ENCODE peak calls at places on chromosomes 11 and 22, in five cellular contexts. S, X, M, O and I are unnamed samples. For H3K27me3, the result is how much of the 10 kb centered on the place peaks cover.

GRCh38 chr11:45289369-45289768 is 3.2 kb upstream of the SYT13 start:
- DNase-seq in S (no peak), X (no peak), M (peak), O (peak), I (peak)

GRCh38 chr11:86671386-86672006 is 920 bp downstream of the ME3 start:
- DNase-seq in S (no peak), X (no peak), M (no peak), O (peak), I (no peak)

GRCh38 chr11:77353131-77353530 is 51.6 kb upstream of the GDPD4 start:
- DNase-seq in S (no peak), X (no peak), M (peak), O (peak), I (no peak)

GRCh38 chr22:21972806-21973205 is 9.8 kb downstream of the TOP3B start:
- DNase-seq in S (no peak), X (no peak), M (no peak), O (no peak), I (no peak)

GRCh38 chr11:68546555-68546954 is 86.0 kb downstream of the PPP6R3 start:
- DNase-seq in S (no peak), X (no peak), M (peak), O (no peak), I (no peak)

GRCh38 chr11:46686886-46687810 is 13.3 kb downstream of the ARHGAP1 start:
- DNase-seq in S (no peak), X (no peak), M (peak), O (peak), I (peak)

GRCh38 chr11:123478352-123478986 is 48.4 kb downstream of the GRAMD1B start:
- DNase-seq in S (peak), X (no peak), M (peak), O (peak), I (no peak)

GRCh38 chr11:69376155-69377028 is 82.4 kb downstream of the MYEOV start:
- DNase-seq in S (no peak), X (no peak), M (no peak), O (no peak), I (no peak)

GRCh38 chr11:126378763-126379162 is 23.3 kb downstream of the ST3GAL4 start:
- DNase-seq in S (no peak), X (no peak), M (no peak), O (peak), I (no peak)

GRCh38 chr11:44899959-44900358 is 50.7 kb downstream of the TP53I11 start:
- DNase-seq in S (peak), X (no peak), M (peak), O (peak), I (peak)

GRCh38 chr11:44083433-44083832 is 12.0 kb upstream of the EXT2 start:
- DNase-seq in S (no peak), X (no peak), M (no peak), O (no peak), I (no peak)

GRCh38 chr11:34405079-34405858 is 33.5 kb upstream of the CAT start:
- DNase-seq in S (no peak), X (no peak), M (peak), O (peak), I (no peak)

GRCh38 chr22:47567126-47567730 is 804.8 kb downstream of the TBC1D22A start:
- DNase-seq in S (no peak), X (no peak), M (no peak), O (no peak), I (no peak)

GRCh38 chr11:2518983-2519340 is 74.2 kb downstream of the KCNQ1 start:
- DNase-seq in S (no peak), X (no peak), M (no peak), O (no peak), I (no peak)

GRCh38 chr11:109371444-109372176 is 50.4 kb upstream of the C11orf87 start:
- DNase-seq in S (no peak), X (no peak), M (no peak), O (no peak), I (no peak)

GRCh38 chr11:81444306-81444705 is 1289.4 kb downstream of the FAM181B start:
- DNase-seq in S (no peak), X (no peak), M (no peak), O (no peak), I (no peak)

GRCh38 chr22:27982630-27983180 is 63.6 kb upstream of the PITPNB start:
- DNase-seq in S (no peak), X (no peak), M (no peak), O (no peak), I (no peak)

GRCh38 chr22:45268958-45269844 is 15.5 kb upstream of the UPK3A start:
- DNase-seq in S (no peak), X (peak), M (no peak), O (peak), I (peak)

GRCh38 chr11:128552783-128553661 is 34.3 kb downstream of the ETS1 start:
- DNase-seq in S (no peak), X (no peak), M (peak), O (peak), I (peak)

GRCh38 chr11:94822080-94822479 is 53.9 kb downstream of the AMOTL1 start:
- DNase-seq in S (no peak), X (no peak), M (no peak), O (no peak), I (no peak)

GRCh38 chr11:133228406-133229330 is 303.6 kb downstream of the OPCML start:
- DNase-seq in S (no peak), X (no peak), M (no peak), O (no peak), I (no peak)
- TF ChIP-seq CTCF in S (no peak), X (no peak), M (no peak), O (no peak), I (no peak)

GRCh38 chr22:50009765-50010675 is 2.5 kb downstream of the IL17REL start:
- DNase-seq in S (no peak), X (no peak), M (no peak), O (no peak), I (no peak)

GRCh38 chr22:50007057-50007511 is 5.5 kb downstream of the IL17REL start:
- DNase-seq in S (no peak), X (no peak), M (no peak), O (no peak), I (no peak)

GRCh38 chr22:50010676-50011446 is 1.7 kb downstream of the IL17REL start:
- DNase-seq in S (no peak), X (no peak), M (no peak), O (no peak), I (no peak)

GRCh38 chr22:50008151-50009040 is 4.2 kb downstream of the IL17REL start:
- DNase-seq in S (no peak), X (no peak), M (no peak), O (no peak), I (no peak)

GRCh38 chr22:50009251-50009650 is 3.3 kb downstream of the IL17REL start:
- DNase-seq in S (no peak), X (no peak), M (no peak), O (no peak), I (no peak)
- H3K27me3 ChIP-seq in S (under half), X (under half), M (under half), O (under half), I (half or more)

DNA sequence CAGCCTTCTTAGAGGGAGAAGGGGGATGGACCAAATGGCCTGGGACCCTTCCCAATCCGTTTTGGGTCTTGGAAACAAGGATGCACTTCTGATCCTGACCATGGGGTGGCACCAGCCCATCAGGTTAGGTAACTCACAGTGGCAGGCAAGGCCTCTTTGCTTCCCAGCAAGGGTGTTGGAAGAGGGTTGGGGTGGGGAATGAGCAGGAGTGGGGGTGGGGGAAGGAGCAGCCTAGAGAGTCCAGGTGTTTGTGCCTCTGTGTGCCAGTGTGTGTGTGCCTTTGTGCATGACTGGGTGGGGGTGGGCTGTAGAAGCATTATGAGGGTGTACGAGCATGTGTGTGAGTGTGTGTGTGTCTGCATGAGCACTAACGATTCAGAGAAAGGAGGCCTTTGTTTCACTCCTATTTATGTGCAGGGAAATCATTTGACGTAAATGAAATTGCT is 213.1 kb downstream of the INSC start:
- DNase-seq in S (peak), X (no peak), M (peak), O (peak), I (no peak)
- TF ChIP-seq CTCF in S (peak), X (no peak), M (peak), O (peak), I (peak)

GRCh38 chr22:26905640-26906039 is 248.3 kb downstream of the MIAT start:
- DNase-seq in S (no peak), X (no peak), M (no peak), O (no peak), I (no peak)
- H3K27me3 ChIP-seq in S (half or more), X (under half), M (under half), O (under half), I (half or more)

DNA sequence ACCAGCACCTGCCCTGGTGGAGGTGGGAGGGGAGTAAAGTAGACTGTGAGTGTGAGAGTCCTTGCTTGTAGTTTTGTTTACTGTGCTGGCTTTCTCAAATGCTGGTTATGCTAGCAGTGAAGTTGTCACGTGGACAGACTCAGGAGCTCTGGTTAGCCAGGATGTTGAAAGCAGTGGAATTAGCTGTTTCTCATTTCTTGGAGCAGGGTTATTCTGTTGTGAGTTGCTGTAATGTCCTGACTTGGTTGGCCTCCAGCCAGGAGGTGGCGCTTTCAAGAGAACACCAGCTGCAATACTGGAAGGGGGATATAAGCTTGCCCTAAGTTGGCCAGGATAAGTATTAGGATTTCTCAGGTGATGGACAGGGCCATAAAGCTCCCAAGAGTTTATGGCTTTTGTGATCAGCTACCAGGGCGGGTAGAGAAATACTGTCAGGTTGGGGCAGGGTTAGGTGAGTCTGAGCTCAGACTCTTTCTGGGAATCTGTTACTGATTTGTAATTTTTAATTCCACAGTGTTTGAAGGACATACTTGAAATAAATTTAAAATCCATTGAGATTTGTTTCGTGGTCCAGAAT is 13.7 kb downstream of the CYP2D6 start:
- DNase-seq in S (no peak), X (no peak), M (no peak), O (peak), I (no peak)
- TF ChIP-seq CTCF in S (peak), X (no peak), M (no peak), O (no peak), I (peak)

GRCh38 chr22:39833610-39834009 is 60.0 kb downstream of the ENTHD1 start:
- DNase-seq in S (no peak), X (no peak), M (no peak), O (no peak), I (no peak)

GRCh38 chr22:39839917-39840510 is 53.5 kb downstream of the ENTHD1 start:
- DNase-seq in S (no peak), X (no peak), M (no peak), O (no peak), I (no peak)

DNA sequence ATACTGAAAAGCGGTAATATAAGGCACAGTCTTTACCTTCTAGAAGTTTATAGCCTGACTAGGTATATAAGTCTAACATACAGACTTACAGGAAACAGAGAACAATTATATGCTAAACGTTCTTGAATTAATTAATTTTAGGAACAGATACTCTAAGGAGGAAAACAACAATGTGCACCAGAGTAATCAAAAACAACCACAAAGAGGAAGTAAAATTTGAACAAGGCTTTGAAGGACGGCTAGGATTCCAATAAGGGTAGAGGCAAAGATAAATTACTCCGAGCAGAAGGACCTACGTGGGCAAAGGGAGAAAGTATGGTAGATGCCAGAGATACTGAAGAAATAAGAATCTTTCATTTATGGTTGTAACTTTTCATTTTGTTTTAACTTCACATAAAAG is 54.4 kb downstream of the ENTHD1 start:
- DNase-seq in S (no peak), X (no peak), M (no peak), O (no peak), I (no peak)
- H3K27me3 ChIP-seq in S (half or more), X (under half), M (under half), O (under half), I (half or more)

GRCh38 chr11:129785383-129786111 is 30.1 kb upstream of the TMEM45B start:
- DNase-seq in S (no peak), X (no peak), M (no peak), O (peak), I (no peak)
- TF ChIP-seq CTCF in S (peak), X (peak), M (peak), O (no peak), I (peak)

DNA sequence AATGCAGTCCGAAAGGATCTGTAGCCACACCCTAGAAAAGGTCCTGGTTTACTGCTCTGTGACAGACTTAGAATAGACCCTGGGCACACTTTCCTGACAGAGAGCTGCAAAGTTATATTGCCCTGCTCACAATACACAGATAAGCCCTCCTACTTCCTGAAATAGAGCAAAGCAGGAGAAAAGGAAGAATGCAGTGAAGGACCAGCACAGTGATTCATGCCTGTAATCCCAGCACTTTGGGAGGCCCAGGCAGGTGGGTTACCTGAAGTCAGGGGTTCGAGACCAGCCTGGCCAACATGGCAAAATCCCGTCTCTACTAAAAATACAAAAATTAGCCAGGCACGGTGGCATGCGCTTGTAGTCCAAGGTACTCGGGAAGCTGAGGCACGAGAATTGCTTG is 2.1 kb downstream of the CYB561A3 start:
- DNase-seq in S (no peak), X (no peak), M (no peak), O (no peak), I (no peak)
- H3K27me3 ChIP-seq in S (under half), X (under half), M (under half), O (under half), I (under half)

DNA sequence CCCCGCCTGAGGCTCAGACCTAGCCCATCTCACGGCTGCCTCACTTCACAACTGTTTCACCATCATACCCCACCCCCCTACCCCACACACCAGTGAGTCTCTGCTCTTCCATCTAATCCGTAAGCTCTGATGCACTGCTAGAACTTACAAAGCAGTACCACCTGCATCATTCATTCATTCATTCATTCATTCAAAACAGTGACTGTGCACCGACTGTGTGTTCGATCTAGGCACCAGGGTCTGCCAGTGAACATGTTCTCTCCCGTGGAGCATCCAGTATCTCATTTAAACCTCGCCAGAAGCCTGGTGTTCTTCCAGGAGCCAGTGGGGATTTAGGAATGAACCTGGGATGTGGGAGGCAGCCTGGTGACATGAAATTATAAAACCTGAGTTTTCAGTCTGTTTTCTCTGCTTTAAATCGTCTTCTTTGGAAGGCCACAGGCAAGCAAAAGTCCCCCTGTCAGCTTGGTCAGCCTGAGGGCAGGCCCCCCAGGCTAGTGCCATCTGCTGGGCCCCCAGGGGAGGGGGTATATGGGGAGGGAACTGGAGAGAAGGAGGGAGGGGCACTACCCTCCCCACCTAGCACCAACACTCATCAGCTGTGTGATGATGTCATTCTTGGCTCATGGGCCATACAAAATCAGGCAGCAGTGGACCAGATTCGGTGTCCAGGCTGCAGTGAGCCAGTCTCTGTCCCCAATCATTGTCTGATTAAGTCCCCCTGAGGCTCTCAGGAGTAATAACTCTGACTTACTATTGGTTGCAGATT is 18.4 kb downstream of the TMPRSS6 start:
- DNase-seq in S (no peak), X (no peak), M (no peak), O (no peak), I (no peak)
- TF ChIP-seq CTCF in S (no peak), X (no peak), M (no peak), O (no peak), I (no peak)

DNA sequence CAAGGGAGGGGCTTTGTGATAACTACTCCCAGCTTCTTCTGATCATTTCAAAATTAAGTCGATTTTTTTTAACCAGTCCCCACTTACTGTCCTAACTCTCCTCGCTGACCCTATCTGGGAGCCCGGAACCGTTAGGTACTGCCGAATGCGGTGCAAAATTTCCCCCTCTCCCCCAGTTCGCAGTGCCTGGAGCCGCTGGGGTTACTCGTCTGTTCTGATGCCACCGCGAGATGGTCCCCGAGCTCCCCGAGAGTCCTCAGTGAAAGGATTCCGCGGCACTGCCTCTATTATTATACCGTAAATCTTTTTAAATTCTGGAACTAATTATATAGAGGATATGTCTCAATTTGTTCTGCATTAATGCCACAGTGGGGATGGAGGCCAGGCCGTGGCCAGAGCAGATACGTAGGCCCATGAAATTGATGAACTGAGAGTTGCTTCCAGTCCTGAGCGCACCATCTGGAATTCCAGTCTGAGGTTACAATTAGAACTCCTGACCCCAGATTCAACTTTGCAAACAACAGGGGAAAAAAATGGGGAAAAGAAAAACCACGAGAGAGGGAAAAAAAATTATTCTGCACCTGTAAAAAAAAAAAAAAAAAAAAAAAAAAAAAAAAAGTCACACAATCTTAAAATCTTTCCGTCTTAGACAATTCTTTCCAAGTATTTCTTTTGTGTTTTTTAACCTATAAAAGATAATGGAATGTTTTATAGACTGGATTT is 4.3 kb upstream of the WT1 start:
- DNase-seq in S (no peak), X (no peak), M (no peak), O (no peak), I (no peak)
- H3K27me3 ChIP-seq in S (under half), X (half or more), M (half or more), O (under half), I (half or more)